ENCODE peak calls at places on chromosome 16, in four cellular contexts. O, L, A and K are unnamed samples.

GRCh38 chr16:4391635-4392381 is 20.2 kb downstream of the VASN start:
- DNase-seq in O (no peak), L (no peak), A (no peak), K (no peak)

GRCh38 chr16:8402981-8403853 is 187.1 kb downstream of the TMEM114 start:
- DNase-seq in A (no peak), L (no peak), O (no peak), K (no peak)

GRCh38 chr16:27232061-27232841 is 28.9 kb downstream of the KDM8 start:
- DNase-seq in L (no peak), O (no peak), A (peak), K (no peak)

GRCh38 chr16:77579283-77579985 is 142.9 kb upstream of the NUDT7 start:
- DNase-seq in L (no peak), A (no peak), O (no peak), K (no peak)

GRCh38 chr16:68492151-68492500 is 43.8 kb upstream of the SMPD3 start:
- DNase-seq in O (no peak), A (no peak), L (no peak), K (no peak)

GRCh38 chr16:85878875-85879274 is 20.1 kb upstream of the IRF8 start:
- DNase-seq in A (no peak), O (no peak), L (peak), K (peak)

GRCh38 chr16:50305441-50306061 is 39.2 kb downstream of the ADCY7 start:
- DNase-seq in A (no peak), O (no peak), L (no peak), K (no peak)

GRCh38 chr16:85149776-85150175 is 37.5 kb upstream of the CIBAR2 start:
- DNase-seq in O (no peak), A (no peak), L (no peak), K (no peak)

GRCh38 chr16:4319454-4319853 is 3.6 kb downstream of the GLIS2 start:
- DNase-seq in L (no peak), A (no peak), O (no peak), K (no peak)

GRCh38 chr16:81921873-81922584 is 89.2 kb downstream of the SDR42E1 start:
- DNase-seq in L (no peak), O (no peak), A (no peak), K (no peak)

GRCh38 chr16:87176735-87177134 is 140.5 kb downstream of the C16orf95 start:
- DNase-seq in L (no peak), O (no peak), A (no peak), K (no peak)

GRCh38 chr16:71507061-71507460 is 17.9 kb upstream of the ZNF19 start:
- DNase-seq in L (no peak), A (no peak), O (no peak), K (no peak)

GRCh38 chr16:86220552-86220951 is 289.8 kb upstream of the FOXF1 start:
- DNase-seq in L (no peak), A (no peak), O (no peak), K (no peak)

GRCh38 chr16:70688266-70688742 is 2.5 kb upstream of the MTSS2 start:
- DNase-seq in A (no peak), O (peak), L (peak), K (no peak)

GRCh38 chr16:68086336-68086821 is 1.2 kb downstream of the NFATC3 start:
- DNase-seq in L (peak), A (no peak), O (peak), K (no peak)

GRCh38 chr16:23155445-23156049 is 6.3 kb upstream of the USP31 start:
- DNase-seq in O (no peak), L (no peak), A (no peak), K (no peak)

GRCh38 chr16:30710971-30711370 is 12.0 kb downstream of the SRCAP start:
- DNase-seq in L (no peak), O (no peak), A (no peak), K (no peak)

GRCh38 chr16:85514601-85515318 is 98.4 kb upstream of the GSE1 start:
- DNase-seq in L (peak), A (no peak), O (no peak), K (peak)

GRCh38 chr16:83021049-83021448 is 394.3 kb downstream of the CDH13 start:
- DNase-seq in L (no peak), A (no peak), O (no peak), K (no peak)

GRCh38 chr16:88651276-88651988 is 579 bp upstream of the CYBA start:
- DNase-seq in A (no peak), O (peak), L (no peak), K (no peak)

GRCh38 chr16:88936008-88936912 is 40.7 kb downstream of the CBFA2T3 start:
- DNase-seq in A (peak), L (no peak), O (no peak), K (no peak)

GRCh38 chr16:2795714-2796143 is 2.5 kb upstream of the PRSS41 start:
- DNase-seq in O (no peak), A (no peak), L (no peak), K (no peak)

GRCh38 chr16:84042879-84043485 is 387 bp upstream of the SLC38A8 start:
- DNase-seq in O (no peak), L (no peak), A (no peak), K (no peak)

GRCh38 chr16:87854053-87854906 is 15.0 kb downstream of the SLC7A5 start:
- DNase-seq in O (no peak), A (no peak), L (no peak), K (no peak)

GRCh38 chr16:20510323-20510722 is 59.0 kb downstream of the ACSM2A start:
- DNase-seq in L (no peak), A (no peak), O (no peak), K (no peak)

GRCh38 chr16:54015147-54015546 is 271.4 kb downstream of the IRX3 start:
- DNase-seq in L (no peak), O (no peak), A (no peak), K (no peak)

GRCh38 chr16:49733278-49734009 is 122.5 kb downstream of the ZNF423 start:
- DNase-seq in O (no peak), A (no peak), L (no peak), K (no peak)